ENCODE peak calls at places on chromosomes 7 and 10, in eight cellular contexts. One of them, this sample, is unnamed.

GRCh38 chr10:28060031-28060607 is 61.2 kb upstream of the ODAD2 start:
- DNase-seq in breast epithelium: no peak
- DNase-seq in HFFc6: no peak
- DNase-seq in fibroblast of pulmonary artery: no peak
- DNase-seq in ovary: no peak
- DNase-seq in NCI-H510A: no peak
- DNase-seq in bronchial epithelial cell: no peak
- DNase-seq in NCI-H345: no peak
- DNase-seq in this sample: no peak

GRCh38 chr7:116577320-116577871 is 52.6 kb downstream of the CAV1 start:
- DNase-seq in bronchial epithelial cell: no peak
- DNase-seq in HFFc6: no peak
- DNase-seq in fibroblast of pulmonary artery: no peak
- DNase-seq in NCI-H345: no peak
- DNase-seq in ovary: no peak
- DNase-seq in breast epithelium: no peak
- DNase-seq in NCI-H510A: no peak
- DNase-seq in this sample: no peak

GRCh38 chr7:80150621-80151273 is 16.1 kb downstream of the GNAI1 start:
- DNase-seq in HFFc6: peak
- DNase-seq in bronchial epithelial cell: peak
- DNase-seq in fibroblast of pulmonary artery: peak
- DNase-seq in breast epithelium: no peak
- DNase-seq in ovary: no peak
- DNase-seq in NCI-H510A: no peak
- DNase-seq in NCI-H345: no peak
- DNase-seq in this sample: no peak

GRCh38 chr10:26555719-26556368 is 117.7 kb downstream of the APBB1IP start:
- DNase-seq in ovary: no peak
- DNase-seq in fibroblast of pulmonary artery: peak
- DNase-seq in NCI-H510A: no peak
- DNase-seq in NCI-H345: no peak
- DNase-seq in bronchial epithelial cell: peak
- DNase-seq in breast epithelium: no peak
- DNase-seq in HFFc6: peak
- DNase-seq in this sample: peak

GRCh38 chr7:128920913-128921582 is 10.5 kb upstream of the KCP start:
- DNase-seq in NCI-H510A: no peak
- DNase-seq in NCI-H345: no peak
- DNase-seq in breast epithelium: peak
- DNase-seq in ovary: no peak
- DNase-seq in HFFc6: no peak
- DNase-seq in fibroblast of pulmonary artery: no peak
- DNase-seq in bronchial epithelial cell: no peak
- DNase-seq in this sample: no peak

GRCh38 chr10:95268438-95268837 is 22.4 kb downstream of the PDLIM1 start:
- DNase-seq in NCI-H345: no peak
- DNase-seq in breast epithelium: no peak
- DNase-seq in fibroblast of pulmonary artery: peak
- DNase-seq in NCI-H510A: no peak
- DNase-seq in bronchial epithelial cell: peak
- DNase-seq in ovary: peak
- DNase-seq in HFFc6: no peak
- DNase-seq in this sample: no peak

GRCh38 chr10:66762218-66762729 is 163.6 kb upstream of the LRRTM3 start:
- DNase-seq in ovary: no peak
- DNase-seq in NCI-H345: no peak
- DNase-seq in NCI-H510A: no peak
- DNase-seq in bronchial epithelial cell: no peak
- DNase-seq in fibroblast of pulmonary artery: no peak
- DNase-seq in HFFc6: no peak
- DNase-seq in breast epithelium: no peak
- DNase-seq in this sample: no peak

GRCh38 chr10:79023489-79024162 is 45.1 kb upstream of the ZMIZ1 start:
- DNase-seq in NCI-H345: no peak
- DNase-seq in fibroblast of pulmonary artery: peak
- DNase-seq in breast epithelium: no peak
- DNase-seq in ovary: peak
- DNase-seq in bronchial epithelial cell: no peak
- DNase-seq in NCI-H510A: no peak
- DNase-seq in HFFc6: no peak
- DNase-seq in this sample: no peak

GRCh38 chr7:88490911-88491310 is 184.2 kb upstream of the STEAP4 start:
- DNase-seq in breast epithelium: no peak
- DNase-seq in bronchial epithelial cell: no peak
- DNase-seq in NCI-H345: no peak
- DNase-seq in ovary: no peak
- DNase-seq in fibroblast of pulmonary artery: no peak
- DNase-seq in NCI-H510A: no peak
- DNase-seq in HFFc6: no peak
- DNase-seq in this sample: no peak

GRCh38 chr7:8147760-8148463 is 114.1 kb downstream of the ICA1 start:
- DNase-seq in ovary: no peak
- DNase-seq in NCI-H510A: no peak
- DNase-seq in breast epithelium: no peak
- DNase-seq in bronchial epithelial cell: no peak
- DNase-seq in fibroblast of pulmonary artery: no peak
- DNase-seq in NCI-H345: peak
- DNase-seq in HFFc6: no peak
- DNase-seq in this sample: no peak

GRCh38 chr10:128147669-128148068 is 21.4 kb upstream of the MKI67 start:
- DNase-seq in ovary: no peak
- DNase-seq in breast epithelium: no peak
- DNase-seq in fibroblast of pulmonary artery: peak
- DNase-seq in NCI-H510A: no peak
- DNase-seq in NCI-H345: no peak
- DNase-seq in HFFc6: peak
- DNase-seq in bronchial epithelial cell: peak
- DNase-seq in this sample: no peak

GRCh38 chr7:80060218-80060806 is 74.3 kb upstream of the GNAI1 start:
- DNase-seq in breast epithelium: no peak
- DNase-seq in fibroblast of pulmonary artery: peak
- DNase-seq in NCI-H510A: no peak
- DNase-seq in ovary: no peak
- DNase-seq in bronchial epithelial cell: peak
- DNase-seq in HFFc6: peak
- DNase-seq in NCI-H345: peak
- DNase-seq in this sample: peak

GRCh38 chr7:28078036-28078901 is 102.3 kb downstream of the JAZF1 start:
- DNase-seq in breast epithelium: no peak
- DNase-seq in bronchial epithelial cell: peak
- DNase-seq in HFFc6: peak
- DNase-seq in fibroblast of pulmonary artery: peak
- DNase-seq in NCI-H510A: no peak
- DNase-seq in NCI-H345: peak
- DNase-seq in ovary: peak
- DNase-seq in this sample: peak

GRCh38 chr7:90244909-90245841 is at the start of gene CFAP69:
- DNase-seq in fibroblast of pulmonary artery: peak
- DNase-seq in ovary: peak
- DNase-seq in NCI-H345: peak
- DNase-seq in breast epithelium: peak
- DNase-seq in NCI-H510A: peak
- DNase-seq in bronchial epithelial cell: peak
- DNase-seq in HFFc6: peak
- DNase-seq in this sample: peak

GRCh38 chr7:100556541-100556940 is 17.2 kb downstream of the SAP25 start:
- DNase-seq in HFFc6: peak
- DNase-seq in breast epithelium: no peak
- DNase-seq in fibroblast of pulmonary artery: peak
- DNase-seq in bronchial epithelial cell: no peak
- DNase-seq in NCI-H510A: no peak
- DNase-seq in ovary: no peak
- DNase-seq in NCI-H345: no peak
- DNase-seq in this sample: no peak

GRCh38 chr7:31603076-31603475 is 83.9 kb upstream of the PPP1R17 start:
- DNase-seq in NCI-H510A: no peak
- DNase-seq in fibroblast of pulmonary artery: no peak
- DNase-seq in ovary: no peak
- DNase-seq in NCI-H345: no peak
- DNase-seq in breast epithelium: no peak
- DNase-seq in bronchial epithelial cell: no peak
- DNase-seq in HFFc6: no peak
- DNase-seq in this sample: no peak

GRCh38 chr7:15378494-15378893 is 183.3 kb downstream of the AGMO start:
- DNase-seq in fibroblast of pulmonary artery: no peak
- DNase-seq in NCI-H510A: no peak
- DNase-seq in breast epithelium: no peak
- DNase-seq in bronchial epithelial cell: no peak
- DNase-seq in ovary: no peak
- DNase-seq in NCI-H345: no peak
- DNase-seq in HFFc6: no peak
- DNase-seq in this sample: no peak

GRCh38 chr7:47227762-47228177 is 354.1 kb downstream of the TNS3 start:
- DNase-seq in fibroblast of pulmonary artery: peak
- DNase-seq in NCI-H345: no peak
- DNase-seq in ovary: no peak
- DNase-seq in bronchial epithelial cell: no peak
- DNase-seq in breast epithelium: no peak
- DNase-seq in NCI-H510A: no peak
- DNase-seq in HFFc6: peak
- DNase-seq in this sample: no peak

GRCh38 chr7:149510248-149510647 is 12.6 kb upstream of the ZNF746 start:
- DNase-seq in ovary: no peak
- DNase-seq in bronchial epithelial cell: no peak
- DNase-seq in breast epithelium: no peak
- DNase-seq in fibroblast of pulmonary artery: no peak
- DNase-seq in NCI-H345: no peak
- DNase-seq in HFFc6: no peak
- DNase-seq in NCI-H510A: no peak
- DNase-seq in this sample: no peak

GRCh38 chr7:76198202-76198601 is 3.5 kb upstream of the SRRM3 start:
- DNase-seq in HFFc6: no peak
- DNase-seq in ovary: no peak
- DNase-seq in bronchial epithelial cell: no peak
- DNase-seq in fibroblast of pulmonary artery: no peak
- DNase-seq in NCI-H345: no peak
- DNase-seq in NCI-H510A: no peak
- DNase-seq in breast epithelium: no peak
- DNase-seq in this sample: no peak